ENCODE peak calls at places on chromosomes 4 and X, in five cellular contexts. N is cardiac muscle cell, D is breast epithelium, C is esophagus squamous epithelium, P is PC-9. H is an unnamed sample.

GRCh38 chr4:137463377-137464003 is 68.8 kb downstream of the PCDH18 start:
- DNase-seq in N (no peak), D (no peak), C (no peak), P (no peak), H (no peak)

GRCh38 chrX:55710701-55711100 is 6.8 kb upstream of the RRAGB start:
- DNase-seq in N (no peak), D (no peak), C (no peak), P (peak; percentile 30), H (no peak)

GRCh38 chr4:149291463-149291862 is 524.2 kb downstream of the IQCM start:
- DNase-seq in N (no peak), D (peak; percentile 50), C (no peak), P (peak; percentile 11), H (no peak)

GRCh38 chr4:168743576-168743975 is 246.7 kb downstream of the PALLD start:
- DNase-seq in N (no peak), D (no peak), C (no peak), P (no peak), H (no peak)

GRCh38 chr4:52103314-52103713 is 52.2 kb downstream of the SPATA18 start:
- DNase-seq in N (peak; percentile 40), D (no peak), C (no peak), P (no peak), H (no peak)

GRCh38 chrX:20530319-20530979 is 263.7 kb upstream of the RPS6KA3 start:
- DNase-seq in N (peak; percentile 60), D (peak; percentile 51), C (no peak), P (peak; percentile 52), H (no peak)

GRCh38 chr4:6119507-6120020 is 80.8 kb downstream of the JAKMIP1 start:
- DNase-seq in N (no peak), D (no peak), C (no peak), P (no peak), H (no peak)

GRCh38 chr4:158769175-158769831 is 477 bp downstream of the FNIP2 start:
- DNase-seq in N (peak; percentile 33), D (no peak), C (no peak), P (peak; percentile 15), H (peak; percentile 14)

GRCh38 chr4:41318839-41319530 is 62.3 kb downstream of the UCHL1 start:
- DNase-seq in N (peak; percentile 91), D (peak; percentile 51), C (no peak), P (peak; percentile 74), H (no peak)

GRCh38 chrX:150348365-150348764 is 14.8 kb upstream of the MAMLD1 start:
- DNase-seq in N (no peak), D (no peak), C (no peak), P (peak; percentile 84), H (no peak)

GRCh38 chr4:124329134-124329533 is 383.4 kb downstream of the ANKRD50 start:
- DNase-seq in N (peak; percentile 50), D (no peak), C (no peak), P (no peak), H (no peak)

GRCh38 chrX:154384284-154384892 is 5.3 kb downstream of the EMD start:
- DNase-seq in N (no peak), D (no peak), C (no peak), P (no peak), H (no peak)

GRCh38 chrX:54085666-54086065 is 41.4 kb upstream of the PHF8 start:
- DNase-seq in N (no peak), D (no peak), C (no peak), P (no peak), H (no peak)

GRCh38 chr4:99965173-99965572 is 15.1 kb upstream of the H2AZ1 start:
- DNase-seq in N (no peak), D (no peak), C (no peak), P (no peak), H (no peak)
- H3K4me3 ChIP-seq in N (no peak overlapping the region), D (no peak overlapping the region), C (no peak overlapping the region), P (no peak overlapping the region), H (no peak overlapping the region)

DNA sequence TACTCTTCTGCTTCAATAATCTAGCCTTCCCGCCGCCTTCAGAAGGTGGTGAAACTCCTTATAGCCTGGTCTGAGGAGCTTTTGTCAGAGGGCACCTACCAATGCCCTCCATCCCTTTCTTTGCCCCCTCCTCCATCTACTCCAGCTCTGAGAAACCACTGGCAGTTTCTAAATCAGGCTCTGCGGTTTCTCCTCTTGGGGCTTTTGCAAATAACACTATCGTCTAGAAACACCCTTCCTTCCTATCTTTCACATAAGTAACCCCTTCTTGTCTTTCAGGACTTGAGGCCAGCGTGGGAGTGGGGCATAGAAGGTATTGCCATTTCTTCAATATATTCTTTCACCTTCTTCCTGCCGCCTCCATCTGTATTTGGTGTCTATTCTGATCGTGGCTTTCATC is 1.2 kb upstream of the EFHC2 start:
- DNase-seq in N (no peak), D (no peak), C (no peak), P (no peak), H (no peak)
- H3K4me3 ChIP-seq in N (no peak overlapping the region), D (no peak overlapping the region), C (no peak overlapping the region), P (no peak overlapping the region), H (no peak overlapping the region)

DNA sequence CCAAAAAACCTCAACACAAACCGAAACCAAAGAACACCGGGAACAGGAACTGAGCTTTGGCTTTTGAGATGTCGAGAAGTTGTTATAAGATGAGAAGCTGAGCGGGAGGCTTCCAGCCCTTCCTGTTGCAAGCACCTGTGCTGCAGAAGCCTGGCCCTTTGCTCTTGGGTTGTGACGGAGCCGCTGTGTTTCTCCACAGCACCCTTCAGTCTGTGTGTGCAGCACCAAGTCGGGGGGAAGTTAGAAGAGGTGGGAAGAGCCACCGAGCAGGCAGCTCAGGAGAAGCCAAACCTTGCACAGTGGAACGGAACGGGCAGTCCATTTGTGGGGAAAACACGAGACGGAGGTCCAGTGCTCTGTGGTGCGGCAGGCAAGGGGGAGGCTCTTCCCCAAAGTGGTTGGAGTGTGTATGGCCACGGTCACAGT is 123.5 kb downstream of the STOX2 start:
- DNase-seq in N (no peak), D (no peak), C (no peak), P (peak; percentile 25), H (no peak)
- H3K4me3 ChIP-seq in N (no peak overlapping the region), D (peak overlapping the region; percentile 30), C (no peak overlapping the region), P (peak overlapping the region; percentile 62), H (no peak overlapping the region)

GRCh38 chr4:153018716-153019115 is 82.6 kb downstream of the FHDC1 start:
- DNase-seq in N (no peak), D (no peak), C (no peak), P (no peak), H (no peak)
- H3K4me3 ChIP-seq in N (no peak overlapping the region), D (no peak overlapping the region), C (no peak overlapping the region), P (no peak overlapping the region), H (no peak overlapping the region)

DNA sequence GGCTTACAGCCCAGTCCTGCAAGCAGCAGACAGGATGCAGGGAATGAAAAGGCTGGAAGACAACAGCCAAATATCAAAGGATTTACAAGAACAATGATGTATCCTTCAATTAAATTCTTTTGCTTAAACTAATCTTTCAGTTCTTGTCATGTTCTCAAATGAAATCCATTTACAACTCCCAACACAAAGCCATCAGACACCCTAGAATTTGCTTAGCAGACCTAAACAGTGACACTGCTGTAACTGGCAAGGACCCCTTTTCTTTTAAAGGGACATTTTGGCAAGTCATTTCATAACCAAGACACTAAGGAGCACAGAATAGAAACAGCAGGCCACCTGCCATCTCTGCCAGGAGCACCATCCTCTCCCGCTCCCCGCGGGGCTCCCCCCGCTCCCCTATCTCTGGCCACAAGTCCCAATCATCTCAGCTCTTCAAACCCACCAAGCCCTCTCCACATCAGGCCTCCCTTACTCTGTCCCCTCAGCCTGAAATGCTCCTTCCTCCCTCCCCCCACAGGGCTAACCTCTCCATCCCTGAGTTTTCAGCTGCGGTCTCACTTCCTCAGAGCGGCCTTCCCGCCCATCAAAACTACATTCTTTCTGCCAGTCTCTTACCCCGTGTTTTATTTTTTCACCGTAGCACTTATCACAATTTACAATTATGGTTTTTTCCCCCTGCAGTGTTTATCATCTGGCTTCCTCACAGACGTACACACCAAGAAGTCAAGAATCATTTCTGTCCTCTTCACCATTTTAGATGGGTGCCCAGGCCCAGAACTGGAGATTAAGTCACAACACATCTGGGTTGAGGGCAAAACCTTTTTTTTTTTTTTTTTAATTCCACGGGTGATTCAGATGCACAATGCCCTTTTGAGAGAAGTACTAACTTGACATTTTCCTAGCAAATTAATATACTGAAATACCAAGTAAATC is 45.8 kb downstream of the TSPAN5 start:
- DNase-seq in N (no peak), D (no peak), C (no peak), P (no peak), H (peak; percentile 41)
- H3K4me3 ChIP-seq in N (no peak overlapping the region), D (no peak overlapping the region), C (no peak overlapping the region), P (no peak overlapping the region), H (no peak overlapping the region)

GRCh38 chr4:119664168-119664907 is 35.7 kb upstream of the PDE5A start:
- DNase-seq in N (no peak), D (no peak), C (no peak), P (no peak), H (no peak)
- H3K4me3 ChIP-seq in N (no peak overlapping the region), D (no peak overlapping the region), C (no peak overlapping the region), P (no peak overlapping the region), H (peak overlapping the region; percentile 40)

GRCh38 chr4:90061881-90062280 is 65.3 kb upstream of the CCSER1 start:
- DNase-seq in N (no peak), D (no peak), C (no peak), P (no peak), H (no peak)
- H3K4me3 ChIP-seq in N (no peak overlapping the region), D (no peak overlapping the region), C (no peak overlapping the region), P (no peak overlapping the region), H (no peak overlapping the region)

H was measured in GM06990.